ENCODE peak calls at places on chromosomes 5 and 9, in five cellular contexts. C, Z, W, X and F are unnamed samples.

GRCh38 chr9:125639057-125639456 is 68.0 kb downstream of the MAPKAP1 start:
- DNase-seq in C (no peak), Z (no peak), W (no peak), X (no peak), F (no peak)

GRCh38 chr5:87949665-87950640 is 318.7 kb downstream of the TMEM161B start:
- DNase-seq in C (no peak), Z (no peak), W (no peak), X (no peak), F (no peak)

GRCh38 chr9:89808076-89808701 is 203.4 kb downstream of the GADD45G start:
- DNase-seq in C (no peak), Z (no peak), W (no peak), X (peak), F (no peak)

GRCh38 chr5:7873216-7873615 is 4.3 kb downstream of the MTRR start:
- DNase-seq in C (no peak), Z (no peak), W (no peak), X (no peak), F (no peak)

GRCh38 chr5:159444441-159445082 is 114.3 kb upstream of the IL12B start:
- DNase-seq in C (peak), Z (peak), W (no peak), X (no peak), F (peak)

GRCh38 chr9:16294371-16294770 is 576.1 kb downstream of the BNC2 start:
- DNase-seq in C (no peak), Z (no peak), W (no peak), X (no peak), F (no peak)

GRCh38 chr5:146962801-146963355 is 84.3 kb upstream of the PPP2R2B start:
- DNase-seq in C (no peak), Z (peak), W (no peak), X (no peak), F (no peak)

GRCh38 chr9:34570422-34571179 is 18.9 kb downstream of the CNTFR start:
- DNase-seq in C (no peak), Z (no peak), W (no peak), X (no peak), F (no peak)

GRCh38 chr5:80284720-80285119 is 28.9 kb upstream of the SERINC5 start:
- DNase-seq in C (no peak), Z (no peak), W (no peak), X (no peak), F (no peak)

GRCh38 chr9:78866228-78867132 is 569.6 kb downstream of the PSAT1 start:
- DNase-seq in C (peak), Z (no peak), W (no peak), X (no peak), F (no peak)

GRCh38 chr9:108552459-108553040 is 303.2 kb downstream of the ACTL7B start:
- DNase-seq in C (no peak), Z (peak), W (no peak), X (no peak), F (peak)

GRCh38 chr5:143826909-143827514 is 15.1 kb downstream of the HMHB1 start:
- DNase-seq in C (no peak), Z (no peak), W (peak), X (no peak), F (no peak)

GRCh38 chr9:111937781-111938426 is 41.3 kb downstream of the UGCG start:
- DNase-seq in C (no peak), Z (peak), W (peak), X (no peak), F (no peak)

GRCh38 chr9:131279196-131279926 is 3.1 kb upstream of the FAM78A start:
- DNase-seq in C (no peak), Z (peak), W (no peak), X (no peak), F (no peak)

GRCh38 chr9:71774917-71775316 is 6.6 kb upstream of the CEMIP2 start:
- DNase-seq in C (no peak), Z (no peak), W (no peak), X (no peak), F (no peak)

GRCh38 chr5:79982136-79982535 is 8.9 kb downstream of the MTX3 start:
- DNase-seq in C (no peak), Z (no peak), W (no peak), X (no peak), F (no peak)

GRCh38 chr9:116504081-116504480 is 183.0 kb upstream of the TRIM32 start:
- DNase-seq in C (no peak), Z (no peak), W (no peak), X (no peak), F (peak)

GRCh38 chr5:178335287-178336030 is 102.9 kb upstream of the PHYKPL start:
- DNase-seq in C (no peak), Z (no peak), W (no peak), X (no peak), F (no peak)

GRCh38 chr5:93532370-93532769 is 48.6 kb downstream of the NR2F1-AS1 start:
- DNase-seq in C (peak), Z (no peak), W (no peak), X (no peak), F (peak)

GRCh38 chr9:306907-307306 is 92.2 kb downstream of the DOCK8 start:
- DNase-seq in C (peak), Z (peak), W (no peak), X (no peak), F (no peak)

GRCh38 chr9:34373749-34374148 is 2.9 kb downstream of the MYORG start:
- DNase-seq in C (no peak), Z (no peak), W (no peak), X (no peak), F (no peak)

GRCh38 chr9:847505-847904 is 6.0 kb downstream of the DMRT1 start:
- DNase-seq in C (no peak), Z (no peak), W (no peak), X (no peak), F (no peak)

GRCh38 chr9:6680797-6681146 is 35.2 kb upstream of the GLDC start:
- DNase-seq in C (peak), Z (peak), W (no peak), X (no peak), F (peak)
- TF ChIP-seq JUND in C (peak), Z (no peak), W (no peak), X (no peak), F (no peak)

GRCh38 chr5:173334808-173335207 is 6.6 kb upstream of the STC2 start:
- DNase-seq in C (no peak), Z (no peak), W (no peak), X (no peak), F (no peak)
- TF ChIP-seq JUND in C (no peak), Z (no peak), W (no peak), X (no peak), F (no peak)

DNA sequence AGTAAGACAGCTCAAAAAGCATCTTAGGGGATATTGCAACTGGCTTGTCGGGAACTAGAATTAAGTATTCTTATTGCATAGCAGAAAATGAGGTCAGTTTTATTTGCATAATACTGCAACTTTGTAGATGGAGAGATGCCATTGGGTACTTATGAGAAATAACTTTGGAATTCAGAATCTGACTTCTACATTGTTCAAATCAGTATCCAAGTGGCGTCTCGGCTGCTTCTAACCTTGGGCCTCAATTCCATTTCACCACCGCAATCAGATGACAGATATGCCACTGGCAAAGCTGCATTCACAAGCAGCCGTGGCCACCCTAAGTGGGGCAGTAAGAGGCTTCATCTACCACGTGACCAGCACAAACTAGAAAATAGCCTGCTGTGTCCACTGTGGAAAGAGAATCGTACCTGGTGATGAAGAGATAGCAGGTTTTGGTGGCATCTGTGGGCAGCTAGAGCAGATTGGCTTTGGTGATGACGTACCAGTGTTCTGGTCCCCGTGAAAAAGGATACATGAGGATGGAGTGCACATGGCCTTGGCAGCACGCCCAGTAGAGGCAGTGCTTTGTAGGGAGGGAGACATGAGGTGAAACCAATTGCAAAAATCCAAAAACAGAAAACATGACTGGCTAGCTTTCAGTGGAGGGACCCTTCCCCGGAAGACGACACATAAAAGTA is 116.6 kb downstream of the KLHL3 start:
- DNase-seq in C (no peak), Z (peak), W (no peak), X (no peak), F (peak)
- TF ChIP-seq JUND in C (no peak), Z (no peak), W (no peak), X (no peak), F (no peak)

DNA sequence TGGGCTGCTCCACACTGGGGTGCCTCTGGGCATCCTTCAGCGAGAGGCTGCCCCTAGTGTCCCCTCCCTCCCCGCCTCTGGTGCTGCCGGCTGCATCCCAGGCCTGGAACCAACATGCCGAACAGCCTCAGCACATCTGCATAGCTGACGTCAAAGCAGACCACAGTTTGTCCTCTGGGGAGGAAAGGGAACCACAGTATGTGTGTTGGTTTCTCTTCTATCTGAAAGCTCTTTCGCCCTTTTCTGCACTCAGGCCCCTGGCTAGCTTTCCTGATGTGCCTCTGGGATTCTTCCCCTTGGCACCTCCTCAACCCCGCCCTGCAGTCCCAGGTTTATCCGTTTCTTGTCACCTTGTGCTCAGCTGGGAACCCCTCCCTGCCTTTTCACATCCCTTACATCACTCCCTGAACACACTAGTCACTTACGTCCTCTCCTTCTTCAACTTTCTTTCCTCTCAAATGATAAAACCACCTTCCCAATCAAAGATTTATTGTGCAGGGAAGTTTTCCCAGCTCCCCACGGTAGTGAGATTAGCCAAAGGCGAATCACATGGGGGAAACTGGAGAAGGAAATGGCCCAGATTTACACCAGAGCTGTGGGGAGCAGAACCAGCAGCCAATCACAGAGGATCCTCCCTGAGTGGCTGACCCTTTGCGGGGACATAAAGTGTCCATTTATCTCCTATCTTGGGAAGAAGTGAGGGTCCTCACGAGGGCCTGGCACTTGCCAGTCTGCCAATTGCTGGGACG is 35.6 kb upstream of the B4GALT1 start:
- DNase-seq in C (no peak), Z (no peak), W (peak), X (no peak), F (no peak)
- TF ChIP-seq JUND in C (no peak), Z (no peak), W (no peak), X (no peak), F (no peak)

GRCh38 chr9:135580664-135581380 is 19.3 kb downstream of the PAEP start:
- DNase-seq in C (no peak), Z (no peak), W (no peak), X (no peak), F (no peak)

GRCh38 chr9:135579889-135580660 is 18.5 kb downstream of the PAEP start:
- DNase-seq in C (no peak), Z (no peak), W (no peak), X (no peak), F (no peak)

GRCh38 chr9:135582541-135582940 is 21.0 kb downstream of the PAEP start:
- DNase-seq in C (no peak), Z (no peak), W (no peak), X (peak), F (no peak)

GRCh38 chr9:135582966-135583685 is 21.6 kb downstream of the PAEP start:
- DNase-seq in C (no peak), Z (no peak), W (no peak), X (peak), F (no peak)

DNA sequence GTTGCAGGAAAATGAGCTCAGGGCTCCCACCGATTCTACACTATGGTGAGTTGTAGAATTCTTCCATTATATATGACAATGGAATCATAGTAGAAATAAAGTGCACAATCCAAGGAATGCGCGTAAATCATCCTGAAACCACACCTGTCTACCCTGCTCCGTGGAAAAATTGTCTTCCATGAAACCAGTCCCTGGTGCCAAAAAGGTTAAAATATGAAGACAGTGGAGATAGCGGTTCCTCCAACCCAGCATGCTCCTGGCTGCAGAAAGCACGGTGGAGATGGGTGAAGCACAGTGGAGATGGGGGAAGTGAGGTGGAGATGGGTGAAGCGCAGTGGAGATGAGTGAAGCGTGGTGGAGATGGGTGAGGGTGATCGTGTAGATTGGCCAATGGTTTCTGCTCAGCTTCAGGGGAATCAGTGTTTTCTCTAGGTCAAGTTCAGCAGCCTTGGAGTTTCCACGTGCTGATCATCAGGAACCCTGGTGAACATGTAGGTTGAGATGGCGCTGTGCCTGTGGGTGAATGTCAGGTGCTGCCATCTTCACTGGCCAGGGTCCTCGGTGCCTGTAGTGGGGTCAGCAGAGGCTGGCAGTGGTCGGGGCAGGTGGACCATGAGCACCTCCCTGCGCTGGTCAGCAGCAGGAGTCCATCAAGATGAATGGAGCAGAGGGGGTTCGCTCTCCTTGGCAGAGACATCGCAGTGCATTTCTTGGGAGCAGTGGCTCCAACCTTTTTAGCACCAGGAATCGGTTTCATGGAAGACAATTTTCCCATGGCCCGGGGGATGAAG is 20.3 kb downstream of the PAEP start:
- DNase-seq in C (no peak), Z (no peak), W (no peak), X (no peak), F (no peak)
- TF ChIP-seq JUND in C (no peak), Z (no peak), W (no peak), X (no peak), F (no peak)

GRCh38 chr5:145715412-145715811 is 119.7 kb downstream of the PRELID2 start:
- DNase-seq in C (no peak), Z (no peak), W (no peak), X (no peak), F (no peak)

GRCh38 chr5:145708169-145708568 is 127.0 kb downstream of the PRELID2 start:
- DNase-seq in C (no peak), Z (no peak), W (no peak), X (no peak), F (no peak)

GRCh38 chr5:145712245-145712644 is 122.9 kb downstream of the PRELID2 start:
- DNase-seq in C (no peak), Z (no peak), W (no peak), X (no peak), F (no peak)

GRCh38 chr5:145711417-145711816 is 123.7 kb downstream of the PRELID2 start:
- DNase-seq in C (no peak), Z (no peak), W (no peak), X (no peak), F (no peak)
- TF ChIP-seq JUND in C (no peak), Z (no peak), W (no peak), X (no peak), F (no peak)